ENCODE peak calls at places on chromosome 10, in eight cellular contexts. C, A, R, Y, N, M, B and X are unnamed samples.

GRCh38 chr10:48523212-48523819 is 81.6 kb downstream of the ARHGAP22 start:
- DNase-seq in C (peak; percentile 86), A (peak; percentile 84), R (no peak), Y (peak; percentile 69), N (peak; percentile 94), M (peak; percentile 44), B (peak; percentile 74), X (no peak)

GRCh38 chr10:34252111-34252510 is 563.0 kb downstream of the PARD3 start:
- DNase-seq in C (peak; percentile 78), A (peak; percentile 43), R (no peak), Y (no peak), N (no peak), M (no peak), B (no peak), X (no peak)

GRCh38 chr10:50927522-50928189 is 42.2 kb upstream of the A1CF start:
- DNase-seq in C (no peak), A (no peak), R (no peak), Y (no peak), N (no peak), M (no peak), B (no peak), X (no peak)

GRCh38 chr10:80454526-80455460 is 683 bp downstream of the TSPAN14 start:
- DNase-seq in C (peak; percentile 66), A (peak; percentile 62), R (no peak), Y (peak; percentile 92), N (no peak), M (peak; percentile 49), B (no peak), X (no peak)

GRCh38 chr10:124058346-124059003 is 34.9 kb downstream of the CHST15 start:
- DNase-seq in C (no peak), A (no peak), R (no peak), Y (no peak), N (no peak), M (no peak), B (no peak), X (peak; percentile 58)

GRCh38 chr10:88066319-88066718 is 202.9 kb downstream of the PTEN start:
- DNase-seq in C (no peak), A (no peak), R (no peak), Y (no peak), N (no peak), M (no peak), B (no peak), X (no peak)

GRCh38 chr10:84563868-84564267 is 235.5 kb downstream of the CCSER2 start:
- DNase-seq in C (no peak), A (no peak), R (no peak), Y (no peak), N (no peak), M (no peak), B (no peak), X (no peak)

GRCh38 chr10:78651287-78651686 is 417.5 kb upstream of the ZMIZ1 start:
- DNase-seq in C (no peak), A (no peak), R (no peak), Y (no peak), N (no peak), M (no peak), B (no peak), X (no peak)

GRCh38 chr10:100327007-100327700 is 2.9 kb downstream of the PKD2L1 start:
- DNase-seq in C (peak; percentile 78), A (peak; percentile 41), R (no peak), Y (no peak), N (peak; percentile 15), M (no peak), B (no peak), X (no peak)

GRCh38 chr10:24415455-24416169 is 206.7 kb downstream of the KIAA1217 start:
- DNase-seq in C (peak; percentile 87), A (peak; percentile 68), R (peak; percentile 59), Y (peak; percentile 96), N (no peak), M (no peak), B (no peak), X (no peak)

GRCh38 chr10:71085689-71086438 is 126.5 kb upstream of the UNC5B start:
- DNase-seq in C (peak; percentile 28), A (peak; percentile 4), R (no peak), Y (peak; percentile 72), N (no peak), M (no peak), B (no peak), X (no peak)

GRCh38 chr10:35063837-35064454 is 26.2 kb downstream of the CUL2 start:
- DNase-seq in C (no peak), A (no peak), R (no peak), Y (no peak), N (no peak), M (no peak), B (no peak), X (no peak)

GRCh38 chr10:44756235-44756634 is 154.9 kb upstream of the TMEM72 start:
- DNase-seq in C (no peak), A (no peak), R (no peak), Y (peak; percentile 42), N (peak; percentile 61), M (peak; percentile 55), B (no peak), X (no peak)

GRCh38 chr10:9205558-9205957 is 1151.1 kb downstream of the GATA3 start:
- DNase-seq in C (no peak), A (no peak), R (no peak), Y (no peak), N (no peak), M (no peak), B (no peak), X (no peak)

DNA sequence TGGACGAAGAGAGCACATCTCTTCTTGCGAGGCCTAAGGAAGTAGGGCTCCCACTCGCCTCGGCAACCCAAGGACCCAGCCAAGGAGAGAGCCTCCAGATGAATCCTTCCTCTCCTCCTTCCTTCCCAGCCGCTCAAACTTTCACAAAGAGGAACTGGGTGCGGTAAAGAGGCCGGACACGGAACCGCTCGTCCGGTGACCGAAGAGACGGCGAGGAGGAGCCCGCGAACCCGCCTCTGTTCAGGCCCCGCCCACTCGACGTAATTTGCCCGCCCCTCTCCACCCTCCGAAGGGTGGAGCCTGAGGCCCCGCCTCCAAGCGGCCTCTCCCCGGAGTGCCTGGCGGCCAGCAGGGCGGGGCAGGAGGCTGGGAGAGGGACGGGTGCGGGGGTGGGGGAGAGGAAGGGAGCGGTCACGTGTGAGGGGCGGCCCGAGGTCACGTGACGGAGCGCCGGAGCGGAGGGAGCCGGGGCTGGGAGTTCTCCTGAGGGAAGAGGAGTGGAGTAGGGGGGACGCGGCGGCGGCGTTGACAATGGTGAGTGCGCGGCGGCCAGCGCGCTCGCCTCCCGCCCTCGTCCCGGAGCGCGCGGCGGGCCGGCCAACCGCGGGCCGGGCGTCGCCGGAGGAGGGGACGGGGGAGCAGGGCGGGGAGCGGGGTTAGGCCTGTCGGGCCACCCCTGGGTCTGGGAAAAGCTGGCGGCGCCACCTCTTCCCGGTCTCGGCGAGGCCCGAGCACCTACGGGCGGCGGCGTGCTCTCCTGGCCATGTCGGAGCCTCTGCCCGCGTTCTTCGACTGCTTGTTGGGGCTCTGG is at the start of gene VPS26A:
- DNase-seq in C (peak; percentile 99), A (peak; percentile 100), R (peak; percentile 98), Y (peak; percentile 100), N (peak; percentile 95), M (peak; percentile 99), B (peak; percentile 83), X (peak; percentile 99)
- TF ChIP-seq CTCF in C (no peak), A (no peak), R (peak; percentile 36), Y (no peak), N (peak; percentile 39), M (peak; percentile 47), B (peak; percentile 54), X (peak; percentile 52)

DNA sequence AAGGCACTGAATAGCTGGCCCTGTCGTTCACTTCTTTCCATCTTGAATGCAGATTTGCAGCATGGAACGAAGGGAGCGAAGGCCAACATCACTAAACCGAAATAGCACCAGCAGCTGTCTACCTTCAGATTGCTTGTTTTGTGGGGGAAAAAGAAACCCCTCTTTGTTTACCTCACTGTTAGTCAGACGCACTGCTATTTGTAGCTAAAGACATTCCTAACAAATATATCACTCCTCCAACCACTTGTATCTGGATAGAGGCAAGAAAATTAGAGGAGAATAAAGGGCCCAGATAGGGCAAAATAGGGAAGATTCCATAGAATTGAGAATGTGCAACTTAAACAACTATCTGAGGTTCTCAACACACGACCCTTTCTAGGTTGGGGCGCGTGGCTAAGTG is 26.5 kb downstream of the ANK3 start:
- DNase-seq in C (no peak), A (no peak), R (no peak), Y (no peak), N (no peak), M (no peak), B (no peak), X (no peak)
- TF ChIP-seq CTCF in C (no peak), A (no peak), R (no peak), Y (no peak), N (no peak), M (no peak), B (no peak), X (no peak)

GRCh38 chr10:21531164-21531563 is 2.9 kb upstream of the MLLT10 start:
- DNase-seq in C (no peak), A (no peak), R (no peak), Y (no peak), N (no peak), M (no peak), B (no peak), X (no peak)

GRCh38 chr10:21535494-21535818 is 1.4 kb downstream of the MLLT10 start:
- DNase-seq in C (no peak), A (no peak), R (no peak), Y (no peak), N (no peak), M (peak; percentile 28), B (no peak), X (no peak)

GRCh38 chr10:21532694-21533576 is 1.1 kb upstream of the MLLT10 start:
- DNase-seq in C (no peak), A (no peak), R (no peak), Y (no peak), N (no peak), M (peak; percentile 26), B (no peak), X (no peak)

GRCh38 chr10:21534611-21535493 is 820 bp downstream of the MLLT10 start:
- DNase-seq in C (peak; percentile 83), A (peak; percentile 81), R (no peak), Y (peak; percentile 94), N (peak; percentile 62), M (peak; percentile 38), B (no peak), X (no peak)

GRCh38 chr10:21533577-21534475 is at the start of gene MLLT10:
- DNase-seq in C (peak; percentile 97), A (peak; percentile 96), R (peak; percentile 91), Y (peak; percentile 98), N (peak; percentile 90), M (peak; percentile 97), B (no peak), X (peak; percentile 99)
- TF ChIP-seq CTCF in C (peak; percentile 64), A (peak; percentile 31), R (no peak), Y (no peak), N (peak; percentile 55), M (no peak), B (peak; percentile 35), X (peak; percentile 69)

DNA sequence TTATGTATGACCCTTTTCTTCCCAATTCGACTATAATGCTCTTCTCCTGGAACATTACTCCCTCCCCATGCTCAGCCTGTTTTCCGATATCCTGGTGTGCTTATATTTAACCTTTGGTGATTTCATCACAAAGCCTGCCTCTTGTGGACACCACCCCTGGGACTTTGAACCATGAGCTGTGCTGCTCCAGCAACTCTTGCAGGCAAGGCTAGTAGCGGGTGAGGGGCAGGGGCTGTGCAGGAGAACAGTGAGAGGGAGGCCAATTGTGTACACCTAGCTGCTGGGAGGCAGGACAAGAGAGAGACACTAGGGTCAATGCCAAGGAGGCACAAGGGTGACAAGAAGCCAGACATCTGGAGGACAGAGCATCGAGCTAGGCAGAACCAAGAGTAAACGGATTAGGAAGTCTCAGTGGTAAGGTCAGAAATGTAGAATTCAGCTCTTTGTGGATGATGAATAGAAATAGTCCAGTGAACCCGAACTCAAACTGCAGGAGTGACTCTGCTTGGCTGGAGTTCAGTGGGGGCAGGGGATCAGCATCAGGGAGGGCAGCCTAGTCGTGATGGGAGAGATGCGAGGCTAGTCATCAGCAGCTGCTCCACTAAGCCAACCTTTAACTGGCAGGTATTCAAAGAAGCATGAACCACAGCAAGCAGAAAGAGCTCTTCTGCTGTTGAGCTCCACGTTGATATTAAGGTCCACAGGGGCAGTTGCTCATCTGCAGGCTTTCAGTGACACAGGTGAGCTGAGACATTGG is 31.0 kb upstream of the MKI67 start:
- DNase-seq in C (no peak), A (no peak), R (no peak), Y (no peak), N (no peak), M (no peak), B (no peak), X (no peak)
- TF ChIP-seq CTCF in C (no peak), A (no peak), R (no peak), Y (no peak), N (no peak), M (no peak), B (no peak), X (no peak)